ENCODE peak calls at places on chromosomes 7 and 10, in four cellular contexts. N is cardiac muscle cell, E is breast epithelium, H is astrocyte of the spinal cord. K is an unnamed sample.

GRCh38 chr10:48940958-48941357 is 1.3 kb upstream of the LRRC18 start:
- DNase-seq in N (no peak), E (no peak), H (peak; percentile 54), K (no peak)

GRCh38 chr10:110147961-110148360 is 59.4 kb upstream of the MXI1 start:
- DNase-seq in N (no peak), E (no peak), H (no peak), K (no peak)

GRCh38 chr10:86693721-86694369 is 25.5 kb downstream of the LDB3 start:
- DNase-seq in N (no peak), E (no peak), H (peak; percentile 50), K (peak; percentile 70)

GRCh38 chr7:150323682-150324365 is 479 bp upstream of the ACTR3C start:
- DNase-seq in N (peak; percentile 21), E (no peak), H (no peak), K (no peak)

GRCh38 chr7:133290041-133290440 is 37.2 kb downstream of the EXOC4 start:
- DNase-seq in N (no peak), E (no peak), H (no peak), K (peak; percentile 51)

GRCh38 chr7:4245866-4246470 is 436.1 kb upstream of the FOXK1 start:
- DNase-seq in N (no peak), E (no peak), H (no peak), K (no peak)

GRCh38 chr10:43090664-43091063 is 13.8 kb downstream of the RET start:
- DNase-seq in N (no peak), E (no peak), H (no peak), K (no peak)

GRCh38 chr10:98373691-98374090 is 41.3 kb downstream of the PYROXD2 start:
- DNase-seq in N (peak; percentile 79), E (no peak), H (no peak), K (peak; percentile 32)

GRCh38 chr10:7593905-7594304 is 72.9 kb downstream of the ITIH5 start:
- DNase-seq in N (no peak), E (no peak), H (no peak), K (no peak)

GRCh38 chr7:2266911-2267310 is 24.9 kb downstream of the NUDT1 start:
- DNase-seq in N (no peak), E (no peak), H (peak; percentile 43), K (peak; percentile 33)

GRCh38 chr10:119509909-119510451 is 32.5 kb downstream of the RGS10 start:
- DNase-seq in N (no peak), E (peak; percentile 81), H (no peak), K (no peak)

GRCh38 chr10:44416021-44416758 is 31.3 kb upstream of the CXCL12 start:
- DNase-seq in N (no peak), E (no peak), H (no peak), K (peak; percentile 53)

GRCh38 chr7:156903232-156903909 is 10.4 kb upstream of the LMBR1 start:
- DNase-seq in N (no peak), E (no peak), H (peak; percentile 86), K (peak; percentile 82)

GRCh38 chr10:133166828-133167692 is 7.0 kb downstream of the KNDC1 start:
- DNase-seq in N (no peak), E (peak; percentile 49), H (no peak), K (no peak)

GRCh38 chr7:25831901-25832411 is 320.0 kb upstream of the NFE2L3 start:
- DNase-seq in N (no peak), E (no peak), H (peak; percentile 19), K (no peak)

GRCh38 chr7:84049034-84049433 is 145.6 kb downstream of the SEMA3A start:
- DNase-seq in N (no peak), E (no peak), H (no peak), K (no peak)

GRCh38 chr7:110326966-110327365 is 764.0 kb upstream of the LRRN3 start:
- DNase-seq in N (no peak), E (no peak), H (no peak), K (no peak)

GRCh38 chr7:3206101-3206500 is 95.0 kb upstream of the SDK1 start:
- DNase-seq in N (no peak), E (no peak), H (no peak), K (no peak)

GRCh38 chr7:410395-410910 is 109.2 kb downstream of the PDGFA start:
- DNase-seq in N (no peak), E (peak; percentile 35), H (no peak), K (no peak)

GRCh38 chr10:86258488-86258887 is 108.1 kb downstream of the GRID1 start:
- DNase-seq in N (no peak), E (no peak), H (no peak), K (no peak)

GRCh38 chr10:34666008-34666700 is 148.9 kb downstream of the PARD3 start:
- DNase-seq in N (peak; percentile 59), E (no peak), H (peak; percentile 92), K (peak; percentile 97)

GRCh38 chr10:28217848-28218247 is 85.0 kb downstream of the MPP7 start:
- DNase-seq in N (no peak), E (no peak), H (peak; percentile 87), K (peak; percentile 17)

GRCh38 chr10:130998642-130999041 is 312.9 kb downstream of the TCERG1L start:
- DNase-seq in N (no peak), E (no peak), H (no peak), K (no peak)

GRCh38 chr10:112227331-112227961 is 43.9 kb upstream of the GPAM start:
- DNase-seq in N (no peak), E (no peak), H (peak; percentile 33), K (peak; percentile 64)

GRCh38 chr7:3106353-3106752 is 62.7 kb upstream of the CARD11 start:
- DNase-seq in N (no peak), E (peak; percentile 6), H (no peak), K (no peak)

GRCh38 chr10:127945335-127945734 is 38.4 kb downstream of the PTPRE start:
- DNase-seq in N (no peak), E (no peak), H (peak; percentile 45), K (peak; percentile 20)

GRCh38 chr10:114384601-114385000 is 19.7 kb downstream of the AFAP1L2 start:
- DNase-seq in N (no peak), E (no peak), H (no peak), K (no peak)

GRCh38 chr10:114389429-114389828 is 14.9 kb downstream of the AFAP1L2 start:
- DNase-seq in N (no peak), E (no peak), H (peak; percentile 83), K (no peak)

GRCh38 chr10:114386446-114386845 is 17.9 kb downstream of the AFAP1L2 start:
- DNase-seq in N (no peak), E (no peak), H (no peak), K (no peak)

GRCh38 chr10:114388275-114388674 is 16.0 kb downstream of the AFAP1L2 start:
- DNase-seq in N (no peak), E (no peak), H (no peak), K (no peak)

GRCh38 chr10:114387784-114388183 is 16.5 kb downstream of the AFAP1L2 start:
- DNase-seq in N (no peak), E (no peak), H (no peak), K (no peak)
- TF ChIP-seq CTCF in N (no peak), E (no peak), H (no peak), K (no peak)

GRCh38 chr7:123580406-123581161 is 21.0 kb upstream of the ASB15 start:
- DNase-seq in N (peak; percentile 66), E (no peak), H (peak; percentile 56), K (peak; percentile 70)
- TF ChIP-seq CTCF in N (peak; percentile 90), E (no peak), H (peak; percentile 89), K (peak; percentile 91)

GRCh38 chr7:144525956-144526355 is 122.5 kb upstream of the NOBOX start:
- DNase-seq in N (no peak), E (no peak), H (no peak), K (no peak)
- TF ChIP-seq CTCF in N (no peak), E (no peak), H (no peak), K (no peak)

GRCh38 chr10:104043185-104043830 is 42.4 kb downstream of the COL17A1 start:
- DNase-seq in N (no peak), E (no peak), H (peak; percentile 22), K (no peak)

GRCh38 chr10:104046651-104047050 is 39.0 kb downstream of the COL17A1 start:
- DNase-seq in N (no peak), E (no peak), H (no peak), K (no peak)

GRCh38 chr10:104043854-104044253 is 41.8 kb downstream of the COL17A1 start:
- DNase-seq in N (no peak), E (no peak), H (no peak), K (no peak)

GRCh38 chr10:104041891-104042535 is 43.7 kb downstream of the COL17A1 start:
- DNase-seq in N (no peak), E (no peak), H (no peak), K (no peak)

DNA sequence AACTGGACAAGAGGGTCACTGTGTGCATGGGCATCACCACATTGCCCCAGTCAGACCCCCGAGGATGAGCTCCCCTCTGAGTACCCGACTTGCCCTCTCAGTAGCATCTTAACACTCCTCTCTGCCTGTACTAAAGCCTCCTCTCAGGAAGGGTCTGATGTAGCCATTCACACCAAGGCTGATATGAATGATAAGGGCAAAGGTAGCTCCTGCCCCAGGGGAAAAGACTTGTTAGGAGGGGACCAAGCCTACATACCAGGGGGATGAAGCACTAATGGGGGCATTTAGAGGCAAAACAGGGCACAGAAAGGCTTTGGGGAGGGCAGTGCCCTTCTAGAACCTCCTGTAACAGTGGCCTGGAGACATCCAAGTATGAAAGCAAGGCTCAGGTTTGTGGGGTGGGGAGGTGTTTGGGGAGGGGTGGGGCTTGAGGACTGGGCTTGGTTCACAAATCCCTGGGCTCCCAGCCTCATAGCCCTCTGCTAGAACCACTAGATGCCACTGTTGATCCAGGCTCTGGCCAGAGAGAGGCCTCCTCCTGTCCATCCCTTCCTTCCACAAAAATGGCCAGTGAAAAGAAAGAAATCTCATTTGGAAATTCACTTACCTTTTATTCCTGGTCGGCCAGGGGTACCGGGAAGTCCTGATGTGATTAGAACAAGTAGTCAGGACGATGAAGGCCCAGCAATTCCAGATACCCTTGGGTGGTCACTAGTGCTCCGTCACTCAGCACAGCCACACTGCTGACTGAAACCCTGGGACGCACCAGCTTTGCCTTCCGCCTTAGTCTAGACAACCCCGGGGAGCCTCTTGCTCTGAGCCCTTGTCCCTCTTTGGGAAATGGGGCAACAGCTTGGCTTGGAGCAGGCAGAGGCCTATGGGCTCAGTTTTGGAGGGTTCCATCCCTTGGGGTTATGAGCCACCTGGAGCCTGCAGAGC is 40.3 kb downstream of the COL17A1 start:
- DNase-seq in N (peak; percentile 66), E (no peak), H (peak; percentile 73), K (peak; percentile 88)
- TF ChIP-seq CTCF in N (peak; percentile 87), E (no peak), H (peak; percentile 87), K (peak; percentile 94)

DNA sequence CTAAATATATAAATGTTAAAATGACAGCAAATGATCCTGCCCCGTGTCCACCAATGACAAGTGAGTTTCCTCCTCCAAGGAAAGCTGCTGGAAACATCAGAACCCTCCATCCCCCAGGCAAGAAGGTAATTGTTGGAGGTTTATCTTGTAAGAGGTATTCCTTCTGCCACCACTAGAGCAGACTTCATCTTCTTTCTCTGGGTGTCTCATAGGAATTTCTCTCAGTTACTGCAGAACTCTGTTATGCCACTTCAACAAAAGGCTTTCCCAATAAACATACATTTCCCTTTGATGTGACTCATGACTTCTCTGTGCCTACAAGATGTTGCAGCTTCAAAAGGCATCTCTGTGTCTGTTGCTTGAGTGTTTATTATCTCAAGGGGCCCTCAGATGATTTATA is 279.1 kb downstream of the BMPER start:
- DNase-seq in N (no peak), E (no peak), H (no peak), K (no peak)
- TF ChIP-seq CTCF in N (peak; percentile 21), E (no peak), H (no peak), K (peak; percentile 34)